ENCODE peak calls at places on chromosomes 11 and 22, in four cellular contexts. X, C, V and G are unnamed samples.

GRCh38 chr22:48488611-48489456 is 1338.8 kb downstream of the BRD1 start:
- DNase-seq in C (no peak), V (no peak), X (no peak), G (no peak)

GRCh38 chr11:57791321-57792059 is 29.9 kb downstream of the CTNND1 start:
- DNase-seq in V (no peak), X (no peak), C (no peak), G (no peak)

GRCh38 chr11:132056689-132057088 is 686.3 kb downstream of the NTM start:
- DNase-seq in C (no peak), V (no peak), X (no peak), G (no peak)

GRCh38 chr11:64419818-64420485 is 61.0 kb downstream of the RPS6KA4 start:
- DNase-seq in C (no peak), X (peak; percentile 7), V (no peak), G (no peak)

GRCh38 chr11:80103149-80103859 is 662.5 kb upstream of the TENM4 start:
- DNase-seq in V (no peak), C (no peak), X (no peak), G (no peak)

GRCh38 chr11:132559371-132560036 is 972.8 kb downstream of the OPCML start:
- DNase-seq in V (no peak), C (no peak), X (no peak), G (no peak)

GRCh38 chr22:49307870-49308269 is 519.8 kb downstream of the BRD1 start:
- DNase-seq in X (no peak), C (no peak), V (no peak), G (no peak)

GRCh38 chr11:73889019-73889418 is 12.2 kb downstream of the PAAF1 start:
- DNase-seq in C (no peak), V (no peak), X (no peak), G (no peak)

GRCh38 chr22:46929046-46929688 is 166.7 kb downstream of the TBC1D22A start:
- DNase-seq in C (no peak), V (no peak), X (no peak), G (no peak)